ENCODE peak calls at places on chromosomes 1 and 21, in five cellular contexts. E, V, B, S and L are unnamed samples. For H3K4me1, the result is how much of the 10 kb centered on the place peaks cover.

GRCh38 chr1:46809071-46809470 is 10.2 kb downstream of the CYP4B1 start:
- DNase-seq in E (no peak), V (no peak), B (no peak), S (no peak), L (no peak)

GRCh38 chr1:201761871-201762270 is 67.1 kb upstream of the IPO9 start:
- DNase-seq in E (no peak), V (no peak), B (no peak), S (peak), L (no peak)

GRCh38 chr21:36630485-36631206 is 68.3 kb upstream of the SIM2 start:
- DNase-seq in E (peak), V (peak), B (no peak), S (peak), L (peak)

GRCh38 chr1:92483442-92484170 is 3.1 kb downstream of the GFI1 start:
- DNase-seq in E (peak), V (no peak), B (no peak), S (peak), L (peak)

GRCh38 chr1:162085991-162086390 is 16.5 kb downstream of the NOS1AP start:
- DNase-seq in E (no peak), V (no peak), B (no peak), S (no peak), L (no peak)

GRCh38 chr21:15063821-15064575 is 802 bp downstream of the NRIP1 start:
- DNase-seq in E (peak), V (no peak), B (peak), S (peak), L (peak)

GRCh38 chr1:4214826-4215225 is 314.8 kb upstream of the C1orf174 start:
- DNase-seq in E (no peak), V (no peak), B (no peak), S (no peak), L (no peak)

GRCh38 chr1:174301295-174302077 is 142.2 kb downstream of the RABGAP1L start:
- DNase-seq in E (no peak), V (no peak), B (no peak), S (peak), L (no peak)

GRCh38 chr1:68010094-68010493 is 40.3 kb downstream of the DIRAS3 start:
- DNase-seq in E (no peak), V (no peak), B (no peak), S (peak), L (no peak)

GRCh38 chr1:200473698-200474371 is 64.0 kb upstream of the ZNF281 start:
- DNase-seq in E (no peak), V (no peak), B (no peak), S (no peak), L (no peak)

GRCh38 chr1:72498393-72498792 is 216.1 kb upstream of the NEGR1 start:
- DNase-seq in E (no peak), V (no peak), B (no peak), S (no peak), L (no peak)

GRCh38 chr1:6731905-6732304 is 30.3 kb upstream of the DNAJC11 start:
- DNase-seq in E (no peak), V (no peak), B (peak), S (no peak), L (no peak)

GRCh38 chr1:49197081-49197480 is 420.4 kb upstream of the BEND5 start:
- DNase-seq in E (no peak), V (no peak), B (no peak), S (no peak), L (no peak)

GRCh38 chr1:244371294-244372141 is 80.2 kb downstream of the ADSS2 start:
- DNase-seq in E (no peak), V (no peak), B (no peak), S (no peak), L (no peak)

GRCh38 chr1:23793018-23793781 is 2.3 kb downstream of the LYPLA2 start:
- DNase-seq in E (peak), V (no peak), B (no peak), S (peak), L (peak)

GRCh38 chr1:30014031-30014430 is 709.4 kb downstream of the MATN1 start:
- DNase-seq in E (no peak), V (no peak), B (no peak), S (no peak), L (peak)

GRCh38 chr1:111864862-111865261 is 109.2 kb downstream of the DDX20 start:
- DNase-seq in E (no peak), V (no peak), B (no peak), S (peak), L (no peak)

GRCh38 chr1:32180186-32181060 is 948 bp downstream of the TXLNA start:
- DNase-seq in E (peak), V (no peak), B (peak), S (peak), L (peak)

GRCh38 chr1:173536254-173536653 is 59.1 kb downstream of the PRDX6 start:
- DNase-seq in E (no peak), V (no peak), B (no peak), S (no peak), L (no peak)

GRCh38 chr1:58430355-58431335 is 115.9 kb downstream of the OMA1 start:
- DNase-seq in E (no peak), V (no peak), B (no peak), S (no peak), L (no peak)

GRCh38 chr1:162612606-162613400 is 19.5 kb upstream of the DDR2 start:
- DNase-seq in E (no peak), V (no peak), B (peak), S (no peak), L (no peak)

GRCh38 chr1:59718064-59718988 is 96.4 kb upstream of the HOOK1 start:
- DNase-seq in E (no peak), V (no peak), B (no peak), S (peak), L (no peak)

GRCh38 chr21:25578070-25578961 is 29.0 kb downstream of the MRPL39 start:
- DNase-seq in E (no peak), V (no peak), B (no peak), S (peak), L (no peak)

GRCh38 chr1:169933999-169934725 is 40.5 kb upstream of the SCYL3 start:
- DNase-seq in E (no peak), V (no peak), B (no peak), S (no peak), L (peak)

GRCh38 chr1:66266756-66267155 is 267.2 kb upstream of the SGIP1 start:
- DNase-seq in E (no peak), V (no peak), B (no peak), S (no peak), L (no peak)

GRCh38 chr1:12196641-12197482 is 30.1 kb downstream of the TNFRSF1B start:
- DNase-seq in E (no peak), V (no peak), B (no peak), S (peak), L (no peak)

GRCh38 chr1:184624626-184625025 is 130.0 kb downstream of the EDEM3 start:
- DNase-seq in E (no peak), V (no peak), B (no peak), S (peak), L (no peak)

GRCh38 chr1:206769331-206769731 is 1.2 kb upstream of the IL19 start:
- DNase-seq in E (peak), V (no peak), B (no peak), S (no peak), L (no peak)

GRCh38 chr1:147757015-147757990 is 3.1 kb downstream of the GJA5 start:
- DNase-seq in E (no peak), V (no peak), B (no peak), S (peak), L (no peak)

GRCh38 chr1:211469938-211470529 is 21.9 kb downstream of the RD3 start:
- DNase-seq in E (peak), V (no peak), B (peak), S (peak), L (peak)

GRCh38 chr1:197619008-197619640 is 156.2 kb downstream of the DENND1B start:
- DNase-seq in E (no peak), V (no peak), B (no peak), S (peak), L (no peak)

GRCh38 chr1:218401896-218402770 is 57.0 kb downstream of the TGFB2 start:
- DNase-seq in E (no peak), V (no peak), B (peak), S (no peak), L (no peak)

GRCh38 chr1:170424346-170424745 is 107.6 kb upstream of the GORAB start:
- DNase-seq in E (no peak), V (no peak), B (no peak), S (peak), L (no peak)

GRCh38 chr21:36235058-36235582 is 78.5 kb downstream of the DOP1B start:
- DNase-seq in E (no peak), V (no peak), B (no peak), S (peak), L (peak)

GRCh38 chr1:90045853-90046563 is 51.1 kb downstream of the ZNF326 start:
- DNase-seq in E (no peak), V (no peak), B (no peak), S (peak), L (no peak)

GRCh38 chr1:235068155-235069121 is 60.2 kb downstream of the TOMM20 start:
- DNase-seq in E (no peak), V (no peak), B (no peak), S (no peak), L (peak)
- H3K4me1 ChIP-seq in E (under half), V (under half), B (under half), S (under half), L (under half)

GRCh38 chr1:205008896-205009295 is 34.1 kb upstream of the CNTN2 start:
- DNase-seq in E (no peak), V (no peak), B (no peak), S (no peak), L (no peak)

GRCh38 chr1:204997616-204998015 is 45.4 kb upstream of the CNTN2 start:
- DNase-seq in E (no peak), V (no peak), B (peak), S (no peak), L (no peak)

GRCh38 chr1:205001101-205001620 is 41.9 kb upstream of the CNTN2 start:
- DNase-seq in E (no peak), V (no peak), B (no peak), S (no peak), L (no peak)

GRCh38 chr1:205004296-205004813 is 38.7 kb upstream of the CNTN2 start:
- DNase-seq in E (no peak), V (no peak), B (no peak), S (no peak), L (no peak)

DNA sequence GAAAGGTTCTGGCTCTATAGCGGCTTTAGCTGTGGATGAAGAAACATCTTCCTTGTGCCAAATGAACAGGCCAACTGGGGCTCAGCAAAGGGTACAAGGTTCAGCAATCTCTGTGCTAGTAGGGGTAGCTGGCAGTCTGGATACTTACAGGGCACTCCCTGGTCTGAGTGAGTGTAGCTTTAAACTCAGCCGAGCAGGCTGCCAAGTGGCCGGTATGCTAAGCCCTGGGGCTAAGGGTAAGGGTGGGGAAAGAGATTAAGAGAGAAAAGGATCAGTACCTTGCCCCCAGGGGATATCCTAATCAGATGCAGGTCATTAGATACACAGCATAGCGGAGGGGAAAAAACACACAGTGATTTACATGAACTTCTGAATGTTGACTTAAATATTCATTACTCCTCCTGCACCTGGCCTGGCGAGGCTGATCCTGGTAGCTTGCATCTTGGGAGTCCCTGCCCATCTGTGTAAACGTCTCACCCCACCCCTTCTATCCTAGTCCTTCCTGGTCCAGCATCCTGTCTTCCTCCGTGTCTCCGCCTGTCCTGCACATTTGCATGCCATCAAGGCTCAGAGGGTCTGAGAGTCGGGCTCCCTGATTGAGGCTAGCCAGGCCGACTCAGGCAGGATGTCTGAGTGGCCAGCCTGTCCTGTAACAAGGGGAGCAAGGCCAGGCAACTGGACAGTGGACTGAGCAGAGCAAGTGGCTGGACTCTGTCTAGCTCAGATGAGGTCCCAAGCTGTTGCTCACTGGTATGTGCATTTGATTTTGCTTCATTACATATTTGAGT is 39.5 kb upstream of the CNTN2 start:
- DNase-seq in E (no peak), V (no peak), B (no peak), S (peak), L (no peak)
- H3K4me1 ChIP-seq in E (under half), V (under half), B (under half), S (under half), L (under half)

DNA sequence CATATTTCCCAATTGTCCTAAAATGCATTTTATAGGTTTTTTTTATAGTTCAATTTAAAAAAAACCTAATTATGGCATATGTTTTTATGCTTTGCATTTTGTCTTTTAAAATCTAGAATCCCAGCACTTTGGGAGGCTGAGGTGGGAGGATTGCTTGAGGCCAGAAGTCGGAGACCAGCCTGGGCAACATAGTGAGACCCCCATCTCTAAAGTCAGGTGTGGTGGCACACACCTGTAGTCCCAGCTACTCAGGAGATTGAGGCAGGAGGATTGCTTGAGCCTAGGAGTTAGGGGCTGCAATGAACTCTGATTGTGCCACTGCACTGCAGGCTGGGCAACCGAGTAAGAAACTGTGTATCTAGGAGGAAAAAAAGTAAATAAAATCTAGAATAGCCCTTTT is 137.2 kb upstream of the POU3F1 start:
- DNase-seq in E (no peak), V (no peak), B (no peak), S (no peak), L (no peak)
- H3K4me1 ChIP-seq in E (under half), V (under half), B (under half), S (under half), L (under half)

GRCh38 chr1:178127482-178127881 is 33.6 kb downstream of the RASAL2 start:
- DNase-seq in E (no peak), V (no peak), B (no peak), S (no peak), L (no peak)
- H3K4me1 ChIP-seq in E (under half), V (under half), B (under half), S (under half), L (under half)

DNA sequence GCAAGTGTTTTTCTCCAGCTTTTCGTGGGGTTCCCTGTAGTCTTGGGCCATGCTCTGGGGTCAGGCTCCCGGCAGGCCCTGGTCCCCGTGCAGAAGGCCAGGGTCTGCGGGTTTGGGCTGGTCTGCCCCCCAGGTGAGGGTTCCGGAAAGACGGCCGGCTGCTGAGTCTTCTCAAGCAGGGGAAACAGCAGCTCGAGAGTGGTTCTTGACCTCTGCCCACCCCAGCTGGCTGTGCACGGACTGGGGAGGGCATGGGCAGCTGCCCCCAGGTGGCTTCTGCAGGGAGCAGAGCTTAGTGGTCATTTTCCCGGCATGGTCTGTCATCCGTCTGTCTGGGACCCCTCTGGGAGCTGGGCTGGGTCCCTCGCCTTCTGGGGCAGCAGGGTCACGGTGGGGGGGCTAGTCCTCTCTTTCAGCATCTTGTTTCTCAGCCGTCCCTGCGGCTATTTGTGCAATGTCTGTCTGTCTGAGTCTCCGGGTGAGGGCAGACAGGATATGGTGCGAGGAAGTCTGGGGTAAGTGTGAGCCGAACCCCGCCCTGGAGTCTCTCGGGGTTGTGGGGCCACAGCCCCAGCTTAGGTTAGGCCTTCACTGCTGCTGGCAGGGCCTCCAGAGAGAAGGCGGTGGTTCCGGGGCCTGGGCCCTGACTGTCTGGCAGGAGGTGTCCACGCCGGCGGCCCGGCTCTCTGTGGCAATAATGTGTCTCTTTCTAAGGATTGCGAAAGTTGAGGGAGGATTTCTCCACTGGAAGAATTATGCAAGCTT is 6.1 kb downstream of the SKI start:
- DNase-seq in E (peak), V (peak), B (peak), S (no peak), L (peak)
- H3K4me1 ChIP-seq in E (half or more), V (half or more), B (half or more), S (under half), L (under half)

DNA sequence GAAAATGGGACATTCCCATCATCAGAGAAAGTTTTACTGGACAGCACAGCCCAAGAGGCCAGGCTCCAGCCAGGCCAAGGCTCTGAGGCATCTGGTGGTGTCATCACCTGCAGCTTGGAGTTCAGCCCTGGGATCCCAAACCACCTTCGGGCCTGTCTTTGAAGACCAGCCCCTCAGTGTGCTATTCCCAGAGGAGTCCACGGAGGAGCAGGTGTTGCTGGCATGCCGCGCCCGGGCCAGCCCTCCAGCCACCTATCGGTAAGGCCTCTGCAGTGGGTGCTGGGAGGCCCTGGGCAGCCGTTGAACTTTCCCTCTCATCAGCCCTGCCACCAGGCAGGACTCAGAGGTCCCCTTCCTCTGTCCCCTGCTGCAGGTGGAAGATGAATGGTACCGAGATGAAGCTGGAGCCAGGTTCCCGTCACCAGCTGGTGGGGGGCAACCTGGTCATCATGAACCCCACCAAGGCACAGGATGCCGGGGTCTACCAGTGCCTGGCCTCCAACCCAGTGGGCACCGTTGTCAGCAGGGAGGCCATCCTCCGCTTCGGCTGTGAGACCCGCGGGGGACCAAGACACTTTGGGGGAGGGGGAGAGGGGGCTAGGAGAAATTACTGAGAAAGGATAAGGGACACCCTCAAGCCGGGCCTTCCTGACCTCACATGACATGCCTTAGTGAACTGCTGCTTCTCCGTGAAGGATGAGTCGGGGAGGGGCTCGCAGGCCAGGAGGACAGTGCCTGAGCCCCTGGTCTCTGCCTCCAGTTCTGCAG is 15.0 kb downstream of the CNTN2 start:
- DNase-seq in E (no peak), V (no peak), B (peak), S (no peak), L (no peak)
- H3K4me1 ChIP-seq in E (under half), V (under half), B (under half), S (under half), L (under half)

DNA sequence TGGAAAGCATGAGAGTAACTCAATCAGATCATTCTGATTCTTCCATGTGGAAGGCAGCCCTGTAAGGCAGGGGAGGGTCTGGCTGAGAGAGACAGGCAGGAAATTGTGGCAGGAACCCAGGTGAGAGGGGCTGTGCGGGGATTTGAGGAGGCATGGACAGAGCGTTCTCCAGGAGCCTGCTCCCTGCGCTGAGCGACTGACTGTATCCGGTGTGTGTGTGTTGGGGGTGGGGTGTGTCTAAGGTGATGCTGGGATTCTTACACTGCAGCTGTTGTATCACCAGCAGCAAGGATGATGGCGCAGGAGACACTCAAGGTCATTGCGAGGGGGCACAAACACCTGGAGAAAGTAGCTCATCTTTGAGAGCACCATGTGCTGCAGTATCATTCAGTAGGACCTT is 128.5 kb downstream of the RHOU start:
- DNase-seq in E (no peak), V (no peak), B (no peak), S (no peak), L (peak)
- H3K4me1 ChIP-seq in E (under half), V (under half), B (under half), S (under half), L (under half)

GRCh38 chr1:208174200-208174599 is 70.0 kb downstream of the PLXNA2 start:
- DNase-seq in E (no peak), V (no peak), B (no peak), S (no peak), L (no peak)
- H3K4me1 ChIP-seq in E (under half), V (under half), B (under half), S (under half), L (under half)